ENCODE peak calls at places on chromosomes 6 and 20, in eight cellular contexts. Q, O, L, H, J, G, A and M are unnamed samples.

GRCh38 chr6:71298459-71298858 is 9.8 kb downstream of the OGFRL1 start:
- DNase-seq in G (no peak), A (no peak), L (no peak), Q (no peak), O (no peak), H (no peak), J (no peak), M (no peak)

GRCh38 chr6:101249470-101249869 is 144.0 kb upstream of the GRIK2 start:
- DNase-seq in L (no peak), H (no peak), A (no peak), G (no peak), Q (no peak), O (no peak), J (no peak), M (no peak)

GRCh38 chr6:129659590-129660345 is 50.2 kb downstream of the ARHGAP18 start:
- DNase-seq in Q (no peak), G (peak; percentile 59), L (no peak), O (no peak), H (no peak), A (no peak), J (no peak), M (no peak)

GRCh38 chr6:133814797-133815196 is 74.1 kb upstream of the TCF21 start:
- DNase-seq in J (no peak), G (peak; percentile 70), L (no peak), H (no peak), O (no peak), A (no peak), Q (peak; percentile 66), M (no peak)

GRCh38 chr6:52574709-52575489 is 2.0 kb downstream of the TRAM2 start:
- DNase-seq in A (peak; percentile 25), L (no peak), Q (peak; percentile 67), O (no peak), G (no peak), J (no peak), H (no peak), M (peak; percentile 60)

GRCh38 chr20:49693435-49694171 is 20.1 kb downstream of the B4GALT5 start:
- DNase-seq in H (no peak), Q (no peak), A (no peak), O (no peak), G (peak; percentile 52), L (no peak), J (no peak), M (no peak)

GRCh38 chr20:10463622-10464021 is 28.5 kb downstream of the SLX4IP start:
- DNase-seq in G (peak; percentile 31), O (no peak), H (no peak), J (no peak), L (no peak), Q (no peak), A (no peak), M (no peak)

GRCh38 chr6:150413198-150413597 is 44.4 kb downstream of the IYD start:
- DNase-seq in Q (no peak), A (no peak), G (no peak), J (no peak), O (no peak), H (no peak), L (no peak), M (no peak)

GRCh38 chr20:62814060-62814708 is 2.7 kb upstream of the COL9A3 start:
- DNase-seq in H (no peak), G (no peak), Q (no peak), A (no peak), J (no peak), O (no peak), L (no peak), M (no peak)

GRCh38 chr20:32019156-32019510 is 8.9 kb downstream of the CCM2L start:
- DNase-seq in G (no peak), L (peak; percentile 84), A (peak; percentile 38), J (no peak), H (no peak), O (no peak), Q (no peak), M (no peak)

GRCh38 chr6:118128755-118129154 is 221.7 kb downstream of the SLC35F1 start:
- DNase-seq in Q (no peak), L (no peak), A (no peak), H (no peak), O (no peak), G (no peak), J (no peak), M (no peak)

GRCh38 chr6:34120953-34121675 is 24.8 kb downstream of the GRM4 start:
- DNase-seq in H (no peak), J (no peak), A (no peak), O (no peak), Q (no peak), G (no peak), L (no peak), M (no peak)

GRCh38 chr6:36906539-36906938 is 20.8 kb downstream of the C6orf89 start:
- DNase-seq in G (no peak), J (peak; percentile 80), A (peak; percentile 94), Q (no peak), O (no peak), L (no peak), H (no peak), M (no peak)

GRCh38 chr6:25359891-25360290 is 80.7 kb downstream of the CARMIL1 start:
- DNase-seq in L (no peak), J (no peak), A (no peak), H (no peak), G (peak; percentile 70), Q (no peak), O (no peak), M (no peak)

GRCh38 chr6:26195924-26196845 is 109.0 kb downstream of the HFE start:
- DNase-seq in Q (no peak), G (peak; percentile 27), H (peak; percentile 59), L (no peak), A (no peak), J (no peak), O (no peak), M (no peak)

GRCh38 chr6:139161169-139161568 is 26.3 kb downstream of the HECA start:
- DNase-seq in O (no peak), G (peak; percentile 54), A (no peak), Q (peak; percentile 74), H (no peak), L (no peak), J (no peak), M (no peak)

GRCh38 chr6:46191961-46192360 is 21.2 kb upstream of the ENPP5 start:
- DNase-seq in A (no peak), J (no peak), L (no peak), G (peak; percentile 85), H (no peak), Q (peak; percentile 94), O (no peak), M (no peak)

GRCh38 chr6:159100789-159101182 is 56.0 kb upstream of the TAGAP start:
- DNase-seq in J (no peak), G (no peak), Q (no peak), O (no peak), A (no peak), L (no peak), H (no peak), M (no peak)

GRCh38 chr6:20126789-20127653 is 85.2 kb downstream of the MBOAT1 start:
- DNase-seq in L (peak; percentile 76), O (peak; percentile 86), J (no peak), G (peak; percentile 45), Q (peak; percentile 22), A (peak; percentile 77), H (peak; percentile 75), M (no peak)

GRCh38 chr6:32944265-32944664 is 3.4 kb upstream of the HLA-DMB start:
- DNase-seq in L (no peak), A (no peak), H (no peak), O (no peak), G (no peak), Q (no peak), J (no peak), M (peak; percentile 78)

GRCh38 chr6:32940656-32941411 is at the start of gene HLA-DMB:
- DNase-seq in H (no peak), Q (peak; percentile 64), L (peak; percentile 72), A (peak; percentile 64), G (peak; percentile 65), O (no peak), J (no peak), M (peak; percentile 71)

GRCh38 chr6:32943864-32944263 is 3.0 kb upstream of the HLA-DMB start:
- DNase-seq in O (no peak), A (no peak), Q (no peak), J (no peak), L (no peak), G (no peak), H (no peak), M (no peak)

GRCh38 chr6:32942555-32942954 is 1.7 kb upstream of the HLA-DMB start:
- DNase-seq in J (no peak), L (no peak), A (no peak), G (no peak), H (no peak), O (no peak), Q (no peak), M (no peak)

DNA sequence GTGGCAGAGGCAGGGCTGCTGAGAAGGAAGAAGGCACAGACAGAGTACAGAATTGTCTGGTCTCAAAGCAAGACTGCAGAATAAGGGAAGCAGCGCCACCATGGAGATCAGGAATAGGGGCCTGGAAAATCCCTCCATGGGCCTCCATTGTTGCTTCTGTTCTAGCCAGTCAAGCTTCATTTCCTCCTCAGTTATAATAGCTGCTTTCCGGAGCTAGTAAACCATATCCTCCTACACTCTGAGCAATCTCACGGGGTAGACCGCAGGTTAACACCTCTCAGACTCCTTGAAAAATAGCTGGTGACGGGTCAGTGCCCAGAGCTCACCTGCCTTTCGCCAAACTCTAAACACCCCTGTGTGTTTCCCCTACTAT is 570 bp upstream of the HLA-DMB start:
- DNase-seq in O (no peak), Q (no peak), H (no peak), J (no peak), G (no peak), L (no peak), A (no peak), M (no peak)
- TF ChIP-seq CTCF in O (no peak), Q (no peak), H (no peak), J (no peak), G (no peak), L (no peak), A (no peak), M (no peak)

DNA sequence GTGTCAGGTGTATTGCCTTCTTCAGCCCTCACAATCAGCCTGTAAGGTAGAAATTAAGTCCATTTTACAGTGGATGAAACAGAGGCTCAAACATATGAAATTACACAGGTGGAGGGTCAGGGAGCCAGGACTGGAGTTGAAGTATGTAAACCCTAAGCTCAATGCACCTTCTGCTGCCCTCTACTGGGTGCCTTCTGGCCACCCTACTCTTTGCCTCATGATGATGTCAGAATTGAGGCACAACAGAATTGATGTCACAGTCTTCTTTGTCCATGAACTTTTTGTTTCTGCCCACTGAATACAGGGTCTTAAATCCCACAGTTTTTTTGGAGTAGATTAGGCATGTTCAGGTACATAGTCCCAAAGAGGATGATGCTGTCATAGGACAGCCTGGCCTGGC is 400.8 kb upstream of the CHD6 start:
- DNase-seq in A (no peak), G (no peak), H (no peak), Q (no peak), O (no peak), J (no peak), L (peak; percentile 39), M (no peak)
- TF ChIP-seq CTCF in A (no peak), G (no peak), H (no peak), Q (no peak), O (peak; percentile 8), J (no peak), L (peak; percentile 75), M (no peak)

GRCh38 chr6:113089056-113089455 is 741.9 kb downstream of the RFPL4B start:
- DNase-seq in J (no peak), A (no peak), G (no peak), Q (no peak), H (no peak), O (no peak), L (peak; percentile 54), M (no peak)
- TF ChIP-seq CTCF in J (no peak), A (no peak), G (no peak), Q (no peak), H (no peak), O (no peak), L (peak; percentile 67), M (no peak)

GRCh38 chr6:166076625-166077024 is 91.0 kb downstream of the TBXT start:
- DNase-seq in Q (no peak), A (no peak), J (no peak), G (no peak), H (no peak), L (peak; percentile 81), O (no peak), M (no peak)
- TF ChIP-seq CTCF in Q (no peak), A (no peak), J (no peak), G (no peak), H (no peak), L (peak; percentile 70), O (no peak), M (no peak)